ENCODE peak calls at places on chromosomes 1 and 21, in seven cellular contexts. One of them, this sample, is unnamed.

GRCh38 chr1:47650205-47650604 is 212.4 kb downstream of the FOXD2 start:
- DNase-seq in heart right ventricle: no peak
- DNase-seq in astrocyte of the cerebellum: peak; percentile 8
- DNase-seq in upper lobe of right lung: peak; percentile 85
- DNase-seq in NB4: no peak
- DNase-seq in uterus: no peak
- DNase-seq in coronary artery: peak; percentile 59
- DNase-seq in this sample: peak; percentile 99

GRCh38 chr1:78003882-78004718 is 639 bp upstream of the DNAJB4 start:
- DNase-seq in heart right ventricle: peak; percentile 57
- DNase-seq in astrocyte of the cerebellum: peak; percentile 59
- DNase-seq in upper lobe of right lung: no peak
- DNase-seq in NB4: peak; percentile 82
- DNase-seq in uterus: peak; percentile 53
- DNase-seq in coronary artery: no peak
- DNase-seq in this sample: peak; percentile 70

GRCh38 chr1:10360045-10360444 is 38.8 kb upstream of the PGD start:
- DNase-seq in heart right ventricle: no peak
- DNase-seq in astrocyte of the cerebellum: no peak
- DNase-seq in upper lobe of right lung: no peak
- DNase-seq in NB4: no peak
- DNase-seq in uterus: no peak
- DNase-seq in coronary artery: no peak
- DNase-seq in this sample: no peak

GRCh38 chr1:235253219-235253640 is 74.7 kb downstream of the ARID4B start:
- DNase-seq in heart right ventricle: peak; percentile 64
- DNase-seq in astrocyte of the cerebellum: peak; percentile 67
- DNase-seq in upper lobe of right lung: no peak
- DNase-seq in NB4: peak; percentile 79
- DNase-seq in uterus: peak; percentile 58
- DNase-seq in coronary artery: no peak
- DNase-seq in this sample: peak; percentile 83

GRCh38 chr1:225692517-225692879 is 39.6 kb upstream of the ENAH start:
- DNase-seq in heart right ventricle: no peak
- DNase-seq in astrocyte of the cerebellum: no peak
- DNase-seq in upper lobe of right lung: no peak
- DNase-seq in NB4: no peak
- DNase-seq in uterus: no peak
- DNase-seq in coronary artery: no peak
- DNase-seq in this sample: no peak

GRCh38 chr1:223137402-223138100 is 5.5 kb downstream of the TLR5 start:
- DNase-seq in heart right ventricle: no peak
- DNase-seq in astrocyte of the cerebellum: no peak
- DNase-seq in upper lobe of right lung: no peak
- DNase-seq in NB4: peak; percentile 67
- DNase-seq in uterus: peak; percentile 60
- DNase-seq in coronary artery: no peak
- DNase-seq in this sample: peak; percentile 84

GRCh38 chr1:161192476-161193465 is 6.1 kb downstream of the ADAMTS4 start:
- DNase-seq in heart right ventricle: peak; percentile 78
- DNase-seq in astrocyte of the cerebellum: peak; percentile 43
- DNase-seq in upper lobe of right lung: no peak
- DNase-seq in NB4: peak; percentile 80
- DNase-seq in uterus: peak; percentile 68
- DNase-seq in coronary artery: no peak
- DNase-seq in this sample: peak; percentile 73

GRCh38 chr1:44170281-44170823 is 28.9 kb upstream of the KLF18 start:
- DNase-seq in heart right ventricle: no peak
- DNase-seq in astrocyte of the cerebellum: no peak
- DNase-seq in upper lobe of right lung: no peak
- DNase-seq in NB4: no peak
- DNase-seq in uterus: no peak
- DNase-seq in coronary artery: no peak
- DNase-seq in this sample: no peak

GRCh38 chr1:245549981-245550701 is 395.4 kb downstream of the KIF26B start:
- DNase-seq in heart right ventricle: no peak
- DNase-seq in astrocyte of the cerebellum: no peak
- DNase-seq in upper lobe of right lung: no peak
- DNase-seq in NB4: no peak
- DNase-seq in uterus: no peak
- DNase-seq in coronary artery: no peak
- DNase-seq in this sample: no peak

GRCh38 chr21:37082375-37082774 is 9.3 kb downstream of the TTC3 start:
- DNase-seq in heart right ventricle: no peak
- DNase-seq in astrocyte of the cerebellum: no peak
- DNase-seq in upper lobe of right lung: no peak
- DNase-seq in NB4: no peak
- DNase-seq in uterus: no peak
- DNase-seq in coronary artery: no peak
- DNase-seq in this sample: no peak

GRCh38 chr1:56417636-56418035 is 161.7 kb downstream of the PLPP3 start:
- DNase-seq in heart right ventricle: no peak
- DNase-seq in astrocyte of the cerebellum: no peak
- DNase-seq in upper lobe of right lung: no peak
- DNase-seq in NB4: no peak
- DNase-seq in uterus: no peak
- DNase-seq in coronary artery: no peak
- DNase-seq in this sample: peak; percentile 28

GRCh38 chr1:156281281-156282142 is 1.1 kb downstream of the SMG5 start:
- DNase-seq in heart right ventricle: peak; percentile 69
- DNase-seq in astrocyte of the cerebellum: no peak
- DNase-seq in upper lobe of right lung: no peak
- DNase-seq in NB4: peak; percentile 80
- DNase-seq in uterus: no peak
- DNase-seq in coronary artery: no peak
- DNase-seq in this sample: peak; percentile 56

GRCh38 chr1:54046671-54047383 is 6.2 kb downstream of the TMEM59 start:
- DNase-seq in heart right ventricle: no peak
- DNase-seq in astrocyte of the cerebellum: no peak
- DNase-seq in upper lobe of right lung: no peak
- DNase-seq in NB4: no peak
- DNase-seq in uterus: no peak
- DNase-seq in coronary artery: no peak
- DNase-seq in this sample: no peak

GRCh38 chr1:18901952-18902522 is 318 bp downstream of the ALDH4A1 start:
- DNase-seq in heart right ventricle: no peak
- DNase-seq in astrocyte of the cerebellum: no peak
- DNase-seq in upper lobe of right lung: no peak
- DNase-seq in NB4: peak; percentile 43
- DNase-seq in uterus: no peak
- DNase-seq in coronary artery: no peak
- DNase-seq in this sample: no peak

GRCh38 chr1:86779308-86780191 is 75.2 kb downstream of the SH3GLB1 start:
- DNase-seq in heart right ventricle: no peak
- DNase-seq in astrocyte of the cerebellum: no peak
- DNase-seq in upper lobe of right lung: no peak
- DNase-seq in NB4: no peak
- DNase-seq in uterus: no peak
- DNase-seq in coronary artery: no peak
- DNase-seq in this sample: peak; percentile 82

GRCh38 chr21:17334478-17334877 is 178.4 kb upstream of the CXADR start:
- DNase-seq in heart right ventricle: no peak
- DNase-seq in astrocyte of the cerebellum: no peak
- DNase-seq in upper lobe of right lung: no peak
- DNase-seq in NB4: no peak
- DNase-seq in uterus: no peak
- DNase-seq in coronary artery: no peak
- DNase-seq in this sample: no peak

GRCh38 chr1:153494976-153495535 is 34.6 kb upstream of the S100A7 start:
- DNase-seq in heart right ventricle: peak; percentile 79
- DNase-seq in astrocyte of the cerebellum: peak; percentile 36
- DNase-seq in upper lobe of right lung: peak; percentile 86
- DNase-seq in NB4: peak; percentile 75
- DNase-seq in uterus: peak; percentile 81
- DNase-seq in coronary artery: peak; percentile 82
- DNase-seq in this sample: peak; percentile 67

GRCh38 chr1:158283965-158284364 is 5.8 kb upstream of the CD1C start:
- DNase-seq in heart right ventricle: no peak
- DNase-seq in astrocyte of the cerebellum: no peak
- DNase-seq in upper lobe of right lung: no peak
- DNase-seq in NB4: peak; percentile 77
- DNase-seq in uterus: no peak
- DNase-seq in coronary artery: no peak
- DNase-seq in this sample: no peak

DNA sequence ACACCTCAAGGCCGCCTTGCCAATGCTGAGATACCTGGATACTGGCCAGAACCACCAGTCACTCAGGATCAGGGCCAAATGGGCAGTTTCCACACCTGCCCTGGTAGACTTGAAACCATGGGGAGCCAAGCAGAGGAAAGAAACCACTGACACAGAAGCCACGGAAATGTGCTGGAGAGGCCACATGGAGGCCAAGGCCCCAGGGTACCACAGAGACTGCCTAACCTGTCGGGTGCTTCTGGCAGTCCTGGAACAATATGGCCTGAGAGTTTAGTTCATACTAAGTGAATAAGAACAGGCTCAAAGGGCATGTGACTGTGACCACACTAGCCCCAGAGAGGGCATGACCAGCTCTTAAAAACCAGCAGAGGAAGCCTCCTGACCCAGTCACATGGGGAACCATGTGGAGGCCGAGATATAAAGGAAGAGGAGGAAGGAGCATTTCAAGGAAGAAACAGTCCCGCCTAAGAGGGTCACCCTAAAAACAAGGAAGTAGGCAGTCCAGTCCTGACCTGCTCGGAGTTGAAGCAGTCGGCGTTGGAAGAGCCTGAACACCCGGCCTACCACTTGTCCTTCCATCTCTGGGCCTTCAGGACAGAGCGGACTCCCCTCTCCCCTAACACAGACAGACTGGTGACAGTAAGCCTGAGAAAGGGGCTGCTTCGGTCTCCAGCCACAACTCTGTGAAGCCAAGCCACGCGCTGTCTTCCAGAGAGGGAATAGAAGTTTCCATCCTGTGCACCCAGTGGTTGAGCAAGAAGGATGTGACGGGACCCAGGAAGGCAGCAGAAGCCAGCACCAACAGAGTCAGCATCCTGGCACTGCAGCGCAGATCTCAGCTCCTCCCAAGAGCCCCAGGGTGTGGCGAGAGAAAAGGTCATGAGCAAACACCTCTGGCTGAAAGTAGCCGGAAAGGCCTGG is at the start of gene DENND2D:
- DNase-seq in heart right ventricle: peak; percentile 43
- DNase-seq in astrocyte of the cerebellum: no peak
- DNase-seq in upper lobe of right lung: peak; percentile 81
- DNase-seq in NB4: peak; percentile 51
- DNase-seq in uterus: peak; percentile 27
- DNase-seq in coronary artery: no peak
- DNase-seq in this sample: no peak
- TF ChIP-seq CTCF in heart right ventricle: no peak
- TF ChIP-seq CTCF in astrocyte of the cerebellum: no peak
- TF ChIP-seq CTCF in upper lobe of right lung: no peak
- TF ChIP-seq CTCF in NB4: no peak
- TF ChIP-seq CTCF in uterus: no peak
- TF ChIP-seq CTCF in coronary artery: no peak
- TF ChIP-seq CTCF in this sample: no peak

GRCh38 chr1:224252466-224252865 is 69.4 kb downstream of the DEGS1 start:
- DNase-seq in heart right ventricle: no peak
- DNase-seq in astrocyte of the cerebellum: no peak
- DNase-seq in upper lobe of right lung: no peak
- DNase-seq in NB4: no peak
- DNase-seq in uterus: no peak
- DNase-seq in coronary artery: no peak
- DNase-seq in this sample: no peak

GRCh38 chr1:224253721-224254120 is 70.7 kb downstream of the DEGS1 start:
- DNase-seq in heart right ventricle: no peak
- DNase-seq in astrocyte of the cerebellum: peak; percentile 60
- DNase-seq in upper lobe of right lung: no peak
- DNase-seq in NB4: no peak
- DNase-seq in uterus: no peak
- DNase-seq in coronary artery: no peak
- DNase-seq in this sample: peak; percentile 21

GRCh38 chr1:224258351-224258750 is 71.6 kb downstream of the NVL start:
- DNase-seq in heart right ventricle: no peak
- DNase-seq in astrocyte of the cerebellum: no peak
- DNase-seq in upper lobe of right lung: no peak
- DNase-seq in NB4: no peak
- DNase-seq in uterus: no peak
- DNase-seq in coronary artery: no peak
- DNase-seq in this sample: no peak

GRCh38 chr1:224259986-224260385 is 70.0 kb downstream of the NVL start:
- DNase-seq in heart right ventricle: no peak
- DNase-seq in astrocyte of the cerebellum: no peak
- DNase-seq in upper lobe of right lung: no peak
- DNase-seq in NB4: no peak
- DNase-seq in uterus: no peak
- DNase-seq in coronary artery: no peak
- DNase-seq in this sample: no peak

GRCh38 chr1:224256642-224257041 is 73.3 kb downstream of the NVL start:
- DNase-seq in heart right ventricle: no peak
- DNase-seq in astrocyte of the cerebellum: no peak
- DNase-seq in upper lobe of right lung: no peak
- DNase-seq in NB4: no peak
- DNase-seq in uterus: no peak
- DNase-seq in coronary artery: no peak
- DNase-seq in this sample: peak; percentile 44
- H3K4me3 ChIP-seq in heart right ventricle: no peak overlapping the region
- H3K4me3 ChIP-seq in astrocyte of the cerebellum: no peak overlapping the region
- H3K4me3 ChIP-seq in upper lobe of right lung: no peak overlapping the region
- H3K4me3 ChIP-seq in NB4: no peak overlapping the region
- H3K4me3 ChIP-seq in uterus: no peak overlapping the region
- H3K4me3 ChIP-seq in coronary artery: no peak overlapping the region
- H3K4me3 ChIP-seq in this sample: no peak overlapping the region

GRCh38 chr1:106189780-106190179 is 866.7 kb upstream of the PRMT6 start:
- DNase-seq in heart right ventricle: no peak
- DNase-seq in astrocyte of the cerebellum: no peak
- DNase-seq in upper lobe of right lung: no peak
- DNase-seq in NB4: no peak
- DNase-seq in uterus: no peak
- DNase-seq in coronary artery: no peak
- DNase-seq in this sample: no peak
- TF ChIP-seq CTCF in heart right ventricle: no peak
- TF ChIP-seq CTCF in astrocyte of the cerebellum: no peak
- TF ChIP-seq CTCF in upper lobe of right lung: no peak
- TF ChIP-seq CTCF in NB4: no peak
- TF ChIP-seq CTCF in uterus: no peak
- TF ChIP-seq CTCF in coronary artery: no peak
- TF ChIP-seq CTCF in this sample: no peak

GRCh38 chr21:14677023-14677422 is 130.9 kb upstream of the SAMSN1 start:
- DNase-seq in heart right ventricle: no peak
- DNase-seq in astrocyte of the cerebellum: no peak
- DNase-seq in upper lobe of right lung: no peak
- DNase-seq in NB4: no peak
- DNase-seq in uterus: no peak
- DNase-seq in coronary artery: no peak
- DNase-seq in this sample: no peak

GRCh38 chr21:14677639-14678179 is 131.6 kb upstream of the SAMSN1 start:
- DNase-seq in heart right ventricle: no peak
- DNase-seq in astrocyte of the cerebellum: no peak
- DNase-seq in upper lobe of right lung: no peak
- DNase-seq in NB4: no peak
- DNase-seq in uterus: no peak
- DNase-seq in coronary artery: no peak
- DNase-seq in this sample: no peak

GRCh38 chr21:14678987-14679574 is 133.0 kb upstream of the SAMSN1 start:
- DNase-seq in heart right ventricle: no peak
- DNase-seq in astrocyte of the cerebellum: no peak
- DNase-seq in upper lobe of right lung: no peak
- DNase-seq in NB4: no peak
- DNase-seq in uterus: no peak
- DNase-seq in coronary artery: no peak
- DNase-seq in this sample: no peak

GRCh38 chr21:14673649-14674048 is 127.5 kb upstream of the SAMSN1 start:
- DNase-seq in heart right ventricle: no peak
- DNase-seq in astrocyte of the cerebellum: no peak
- DNase-seq in upper lobe of right lung: no peak
- DNase-seq in NB4: no peak
- DNase-seq in uterus: no peak
- DNase-seq in coronary artery: no peak
- DNase-seq in this sample: no peak

GRCh38 chr21:14675774-14676530 is 129.8 kb upstream of the SAMSN1 start:
- DNase-seq in heart right ventricle: no peak
- DNase-seq in astrocyte of the cerebellum: no peak
- DNase-seq in upper lobe of right lung: no peak
- DNase-seq in NB4: peak; percentile 70
- DNase-seq in uterus: no peak
- DNase-seq in coronary artery: no peak
- DNase-seq in this sample: no peak
- H3K4me3 ChIP-seq in heart right ventricle: no peak overlapping the region
- H3K4me3 ChIP-seq in astrocyte of the cerebellum: no peak overlapping the region
- H3K4me3 ChIP-seq in upper lobe of right lung: no peak overlapping the region
- H3K4me3 ChIP-seq in NB4: no peak overlapping the region
- H3K4me3 ChIP-seq in uterus: no peak overlapping the region
- H3K4me3 ChIP-seq in coronary artery: no peak overlapping the region
- H3K4me3 ChIP-seq in this sample: no peak overlapping the region

This sample was measured in epithelial cell of esophagus.